ENCODE peak calls at places on chromosome 16, in seven cellular contexts. One of them, this sample, is unnamed.

GRCh38 chr16:66845791-66846221 is 1.6 kb downstream of the CA7 start:
- DNase-seq in endothelial cell: no peak
- DNase-seq in D721Med: no peak
- DNase-seq in lower leg skin: no peak
- DNase-seq in neural crest cell: no peak
- DNase-seq in NB4: no peak
- DNase-seq in adrenal gland: no peak
- DNase-seq in this sample: no peak

GRCh38 chr16:50709061-50709695 is 15.8 kb downstream of the NOD2 start:
- DNase-seq in neural crest cell: no peak
- DNase-seq in lower leg skin: no peak
- DNase-seq in D721Med: no peak
- DNase-seq in endothelial cell: no peak
- DNase-seq in adrenal gland: no peak
- DNase-seq in NB4: peak
- DNase-seq in this sample: peak

GRCh38 chr16:19882641-19883040 is 2.0 kb downstream of the GPRC5B start:
- DNase-seq in lower leg skin: no peak
- DNase-seq in adrenal gland: no peak
- DNase-seq in NB4: no peak
- DNase-seq in D721Med: no peak
- DNase-seq in endothelial cell: peak
- DNase-seq in neural crest cell: no peak
- DNase-seq in this sample: no peak

GRCh38 chr16:31023627-31024226 is 9.6 kb upstream of the STX4 start:
- DNase-seq in lower leg skin: no peak
- DNase-seq in NB4: no peak
- DNase-seq in neural crest cell: no peak
- DNase-seq in endothelial cell: no peak
- DNase-seq in D721Med: no peak
- DNase-seq in adrenal gland: no peak
- DNase-seq in this sample: no peak

GRCh38 chr16:29825145-29826044 is 5.1 kb downstream of the MVP start:
- DNase-seq in endothelial cell: no peak
- DNase-seq in neural crest cell: no peak
- DNase-seq in NB4: no peak
- DNase-seq in adrenal gland: peak
- DNase-seq in lower leg skin: no peak
- DNase-seq in D721Med: peak
- DNase-seq in this sample: peak

GRCh38 chr16:82425661-82426060 is 201.1 kb upstream of the CDH13 start:
- DNase-seq in adrenal gland: no peak
- DNase-seq in lower leg skin: no peak
- DNase-seq in endothelial cell: no peak
- DNase-seq in D721Med: no peak
- DNase-seq in neural crest cell: no peak
- DNase-seq in NB4: no peak
- DNase-seq in this sample: no peak

GRCh38 chr16:31696968-31697743 is 169.5 kb downstream of the AHSP start:
- DNase-seq in D721Med: no peak
- DNase-seq in adrenal gland: no peak
- DNase-seq in neural crest cell: no peak
- DNase-seq in NB4: peak
- DNase-seq in lower leg skin: no peak
- DNase-seq in endothelial cell: no peak
- DNase-seq in this sample: no peak

GRCh38 chr16:53985865-53986264 is 281.9 kb downstream of the FTO start:
- DNase-seq in D721Med: no peak
- DNase-seq in endothelial cell: no peak
- DNase-seq in adrenal gland: no peak
- DNase-seq in lower leg skin: no peak
- DNase-seq in NB4: no peak
- DNase-seq in neural crest cell: no peak
- DNase-seq in this sample: no peak

GRCh38 chr16:10920726-10921427 is 21.4 kb downstream of the DEXI start:
- DNase-seq in adrenal gland: no peak
- DNase-seq in neural crest cell: no peak
- DNase-seq in NB4: no peak
- DNase-seq in endothelial cell: no peak
- DNase-seq in lower leg skin: no peak
- DNase-seq in D721Med: no peak
- DNase-seq in this sample: no peak

GRCh38 chr16:89564476-89565255 is 4.2 kb downstream of the RPL13 start:
- DNase-seq in NB4: peak
- DNase-seq in neural crest cell: no peak
- DNase-seq in adrenal gland: no peak
- DNase-seq in endothelial cell: no peak
- DNase-seq in lower leg skin: no peak
- DNase-seq in D721Med: no peak
- DNase-seq in this sample: no peak

DNA sequence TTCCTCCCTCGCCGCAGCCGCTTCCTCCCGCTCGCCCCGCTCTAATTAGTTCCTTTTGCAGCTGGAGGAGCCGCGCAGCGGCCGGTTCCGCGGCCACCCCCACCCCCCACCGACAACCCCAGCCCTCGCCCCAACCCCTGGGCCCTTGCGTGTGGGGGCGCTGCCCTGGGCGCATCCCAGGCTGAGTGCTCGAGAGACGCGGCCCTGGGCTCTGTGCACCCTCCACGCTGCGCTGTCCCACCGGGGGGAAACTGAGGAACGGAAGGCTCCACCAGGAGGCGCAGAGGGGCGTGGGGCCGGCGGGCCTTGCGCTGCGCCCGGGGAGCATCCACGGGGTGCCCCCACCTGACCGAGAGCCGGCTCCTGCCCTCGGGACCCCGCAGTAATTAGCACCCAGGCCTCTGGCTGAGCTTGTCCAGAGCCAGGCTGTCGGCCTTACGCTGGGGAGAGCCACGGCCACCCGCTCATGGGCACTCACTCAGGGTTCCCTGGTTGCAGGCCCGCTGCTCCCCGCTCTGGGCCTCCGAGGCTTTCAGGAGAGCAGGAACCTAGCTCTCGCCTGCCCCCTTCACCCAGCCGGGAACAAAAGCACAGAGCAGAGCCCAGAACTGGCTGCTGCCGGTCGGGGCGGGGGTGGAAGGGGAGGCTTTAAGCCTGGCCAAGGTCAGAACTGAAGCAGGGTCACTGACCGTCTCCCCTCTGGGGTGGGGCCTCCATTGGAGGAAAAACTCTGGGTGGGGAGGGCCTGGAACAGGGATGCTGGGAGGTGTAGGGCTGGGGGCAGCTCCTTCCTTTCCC is 12.1 kb downstream of the GLIS2 start:
- DNase-seq in NB4: peak
- DNase-seq in lower leg skin: peak
- DNase-seq in neural crest cell: peak
- DNase-seq in endothelial cell: peak
- DNase-seq in D721Med: no peak
- DNase-seq in adrenal gland: peak
- DNase-seq in this sample: peak
- TF ChIP-seq CTCF in NB4: peak
- TF ChIP-seq CTCF in lower leg skin: no peak
- TF ChIP-seq CTCF in neural crest cell: peak
- TF ChIP-seq CTCF in endothelial cell: peak
- TF ChIP-seq CTCF in D721Med: no peak
- TF ChIP-seq CTCF in adrenal gland: peak
- TF ChIP-seq CTCF in this sample: peak

DNA sequence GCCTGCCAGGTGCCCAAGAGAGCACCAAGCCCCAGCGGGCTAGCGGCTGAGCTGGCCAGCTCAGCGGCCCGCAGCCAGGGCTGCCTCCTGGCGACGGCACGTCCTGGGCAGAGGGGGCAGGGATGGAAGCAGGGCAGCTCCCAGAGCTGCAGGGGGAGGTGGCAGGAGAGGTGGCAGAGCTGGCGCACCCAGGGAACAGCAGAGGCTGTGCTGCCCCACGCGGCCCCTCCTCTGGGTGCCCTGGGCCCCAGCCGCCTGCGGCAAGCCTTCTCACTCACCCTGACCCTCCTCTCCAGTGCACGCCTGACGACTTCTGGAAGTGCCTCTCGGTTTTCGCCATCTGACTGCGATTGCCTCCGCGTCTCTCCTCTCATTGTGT is 24.7 kb downstream of the GSE1 start:
- DNase-seq in neural crest cell: no peak
- DNase-seq in endothelial cell: no peak
- DNase-seq in adrenal gland: peak
- DNase-seq in lower leg skin: no peak
- DNase-seq in D721Med: no peak
- DNase-seq in NB4: no peak
- DNase-seq in this sample: no peak
- TF ChIP-seq CTCF in neural crest cell: no peak
- TF ChIP-seq CTCF in endothelial cell: no peak
- TF ChIP-seq CTCF in adrenal gland: no peak
- TF ChIP-seq CTCF in lower leg skin: no peak
- TF ChIP-seq CTCF in D721Med: no peak
- TF ChIP-seq CTCF in NB4: no peak
- TF ChIP-seq CTCF in this sample: no peak

DNA sequence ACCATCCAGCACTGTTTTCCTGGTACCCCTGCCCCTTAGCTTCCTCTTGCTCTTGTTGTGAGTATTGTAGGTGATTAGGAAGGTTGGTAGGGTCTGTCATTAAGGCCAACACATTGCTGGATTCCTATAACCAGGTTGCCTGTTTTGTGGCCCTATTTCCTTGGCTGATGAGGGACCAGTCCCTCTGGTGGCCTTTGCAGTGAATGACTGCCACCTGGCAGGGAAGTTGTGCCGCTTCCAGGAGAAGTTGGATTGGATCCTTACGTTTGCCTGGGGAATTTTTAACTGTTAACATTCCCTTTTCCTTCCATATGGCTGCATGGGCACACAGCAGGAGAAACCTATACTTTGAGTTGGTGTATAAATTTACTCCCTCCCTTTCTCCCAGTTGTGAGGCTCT is 32.4 kb downstream of the LCMT1 start:
- DNase-seq in NB4: no peak
- DNase-seq in endothelial cell: peak
- DNase-seq in neural crest cell: no peak
- DNase-seq in adrenal gland: no peak
- DNase-seq in D721Med: no peak
- DNase-seq in lower leg skin: no peak
- DNase-seq in this sample: no peak
- TF ChIP-seq CTCF in NB4: peak
- TF ChIP-seq CTCF in endothelial cell: peak
- TF ChIP-seq CTCF in neural crest cell: peak
- TF ChIP-seq CTCF in adrenal gland: no peak
- TF ChIP-seq CTCF in D721Med: peak
- TF ChIP-seq CTCF in lower leg skin: no peak
- TF ChIP-seq CTCF in this sample: peak

GRCh38 chr16:24573141-24573540 is 33.8 kb downstream of the RBBP6 start:
- DNase-seq in adrenal gland: no peak
- DNase-seq in neural crest cell: no peak
- DNase-seq in D721Med: no peak
- DNase-seq in lower leg skin: no peak
- DNase-seq in endothelial cell: no peak
- DNase-seq in NB4: no peak
- DNase-seq in this sample: no peak

GRCh38 chr16:24572069-24572468 is 32.7 kb downstream of the RBBP6 start:
- DNase-seq in adrenal gland: no peak
- DNase-seq in endothelial cell: no peak
- DNase-seq in lower leg skin: no peak
- DNase-seq in D721Med: no peak
- DNase-seq in neural crest cell: no peak
- DNase-seq in NB4: no peak
- DNase-seq in this sample: no peak

GRCh38 chr16:24562811-24563210 is 23.4 kb downstream of the RBBP6 start:
- DNase-seq in neural crest cell: no peak
- DNase-seq in lower leg skin: no peak
- DNase-seq in endothelial cell: no peak
- DNase-seq in D721Med: no peak
- DNase-seq in NB4: no peak
- DNase-seq in adrenal gland: no peak
- DNase-seq in this sample: no peak

GRCh38 chr16:24568392-24568791 is 29.0 kb downstream of the RBBP6 start:
- DNase-seq in lower leg skin: no peak
- DNase-seq in adrenal gland: no peak
- DNase-seq in endothelial cell: no peak
- DNase-seq in NB4: peak
- DNase-seq in D721Med: no peak
- DNase-seq in neural crest cell: no peak
- DNase-seq in this sample: no peak
- TF ChIP-seq CTCF in lower leg skin: no peak
- TF ChIP-seq CTCF in adrenal gland: peak
- TF ChIP-seq CTCF in endothelial cell: peak
- TF ChIP-seq CTCF in NB4: no peak
- TF ChIP-seq CTCF in D721Med: no peak
- TF ChIP-seq CTCF in neural crest cell: peak
- TF ChIP-seq CTCF in this sample: no peak

DNA sequence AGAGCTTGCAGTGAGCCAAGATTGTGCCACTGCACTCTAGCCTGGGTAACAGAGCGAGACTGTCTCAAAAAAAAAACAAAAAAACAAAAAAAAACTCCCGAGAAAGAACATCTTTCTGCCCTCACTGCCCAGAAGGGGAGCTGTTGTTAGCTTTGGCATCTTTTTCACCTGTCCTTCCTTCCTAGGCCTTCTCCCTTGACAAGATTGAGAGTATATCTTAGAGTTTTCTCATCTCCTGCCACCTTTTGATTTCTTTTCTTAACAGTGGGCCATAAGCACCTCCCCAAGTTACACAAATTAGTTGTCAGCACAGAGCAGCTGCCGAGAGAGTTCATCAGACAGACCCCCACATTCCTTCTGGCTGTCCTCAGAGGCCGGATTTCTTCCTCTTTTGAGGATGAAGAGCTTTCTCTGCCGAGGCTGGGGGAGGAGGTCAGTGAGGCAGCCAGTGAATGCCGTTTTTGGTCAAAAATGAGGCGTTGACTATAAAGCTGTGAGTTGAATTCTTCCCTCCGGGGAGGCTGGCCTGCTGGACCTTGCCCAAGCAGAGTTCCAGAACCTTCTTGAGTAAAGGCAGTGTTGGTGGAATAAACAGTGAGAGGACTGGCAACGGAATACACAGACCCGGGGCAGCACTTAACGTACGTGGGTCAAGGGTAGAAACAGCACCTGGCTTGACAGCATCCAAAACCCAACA is 127.0 kb downstream of the ABCC6 start:
- DNase-seq in adrenal gland: peak
- DNase-seq in D721Med: no peak
- DNase-seq in endothelial cell: no peak
- DNase-seq in NB4: no peak
- DNase-seq in neural crest cell: no peak
- DNase-seq in lower leg skin: no peak
- DNase-seq in this sample: no peak
- TF ChIP-seq CTCF in adrenal gland: no peak
- TF ChIP-seq CTCF in D721Med: no peak
- TF ChIP-seq CTCF in endothelial cell: no peak
- TF ChIP-seq CTCF in NB4: no peak
- TF ChIP-seq CTCF in neural crest cell: peak
- TF ChIP-seq CTCF in lower leg skin: no peak
- TF ChIP-seq CTCF in this sample: no peak

GRCh38 chr16:2233872-2234812 is 2.1 kb upstream of the DNASE1L2 start:
- DNase-seq in neural crest cell: no peak
- DNase-seq in D721Med: no peak
- DNase-seq in endothelial cell: no peak
- DNase-seq in adrenal gland: no peak
- DNase-seq in NB4: no peak
- DNase-seq in lower leg skin: no peak
- DNase-seq in this sample: no peak
- TF ChIP-seq CTCF in neural crest cell: no peak
- TF ChIP-seq CTCF in D721Med: no peak
- TF ChIP-seq CTCF in endothelial cell: no peak
- TF ChIP-seq CTCF in adrenal gland: no peak
- TF ChIP-seq CTCF in NB4: no peak
- TF ChIP-seq CTCF in lower leg skin: no peak
- TF ChIP-seq CTCF in this sample: no peak

GRCh38 chr16:106623-107324 is 28.7 kb downstream of the MPG start:
- DNase-seq in endothelial cell: peak
- DNase-seq in NB4: peak
- DNase-seq in adrenal gland: peak
- DNase-seq in neural crest cell: peak
- DNase-seq in D721Med: peak
- DNase-seq in lower leg skin: peak
- DNase-seq in this sample: peak
- TF ChIP-seq CTCF in endothelial cell: peak
- TF ChIP-seq CTCF in NB4: peak
- TF ChIP-seq CTCF in adrenal gland: peak
- TF ChIP-seq CTCF in neural crest cell: peak
- TF ChIP-seq CTCF in D721Med: peak
- TF ChIP-seq CTCF in lower leg skin: no peak
- TF ChIP-seq CTCF in this sample: peak

This sample was measured in GM10248.